ENCODE peak calls at places on chromosomes 4 and X, in ten cellular contexts. B is activated CD8-positive, alpha-beta memory T cell treated with anti-CD3 and anti-CD28 coated beads, Interleukin-2, amount 10 ng/mL, durations not matched to agents 7 days and 5 days; R is HT1080; T is cerebellar cortex; V is HS-5; L is stimulated activated naive B cell treated with anti-CD40 and anti-IgM and Interleukin-4, amounts not matched to agents 10 μg/mL and 1 μg/mL and 100 μg/mL, for 72 hours; H is T-cell; X is left cardiac atrium; S is stromal cell of bone marrow; J is activated T-helper 1 cell treated with anti-CD3 and anti-CD28 coated beads, Interleukin-2, amount 50 U/mL, for 16 hours. W is an unnamed sample.

GRCh38 chr4:40844261-40844660 is 94.5 kb downstream of the NSUN7 start:
- DNase-seq in L (no peak), T (no peak), J (no peak), R (no peak), V (no peak), H (no peak), X (no peak), S (no peak), B (no peak), W (no peak)

GRCh38 chr4:177511611-177512010 is 69.4 kb upstream of the AGA start:
- DNase-seq in R (no peak), J (no peak), V (no peak), B (no peak), T (no peak), L (no peak), S (no peak), X (no peak), H (no peak), W (no peak)

GRCh38 chr4:153142700-153143438 is 61.4 kb upstream of the TRIM2 start:
- DNase-seq in J (no peak), T (peak), X (peak), V (no peak), B (peak), H (peak), S (peak), L (no peak), R (peak), W (peak)

GRCh38 chrX:124328765-124329164 is 3.7 kb upstream of the TEX13D start:
- DNase-seq in J (no peak), X (no peak), B (no peak), T (no peak), L (no peak), R (peak), V (peak), S (peak), H (no peak), W (no peak)

GRCh38 chr4:107801766-107802211 is 22.9 kb upstream of the SGMS2 start:
- DNase-seq in B (no peak), L (no peak), H (no peak), S (peak), R (peak), X (no peak), T (no peak), J (no peak), V (peak), W (no peak)

GRCh38 chrX:41491267-41492004 is 44.3 kb downstream of the NYX start:
- DNase-seq in L (no peak), S (peak), B (no peak), H (no peak), V (peak), J (no peak), X (no peak), R (peak), T (no peak), W (peak)

GRCh38 chrX:150503898-150504219 is 64.6 kb upstream of the MTM1 start:
- DNase-seq in S (no peak), X (no peak), T (no peak), B (no peak), L (no peak), V (no peak), R (no peak), H (no peak), J (no peak), W (no peak)

GRCh38 chr4:108466936-108467902 is 153.2 kb upstream of the RPL34 start:
- DNase-seq in V (peak), L (no peak), T (no peak), S (peak), R (peak), X (no peak), J (no peak), B (peak), H (no peak), W (peak)

GRCh38 chrX:122945328-122945727 is 238.8 kb upstream of the GRIA3 start:
- DNase-seq in L (no peak), B (no peak), X (no peak), S (no peak), V (no peak), H (no peak), T (no peak), J (no peak), R (no peak), W (no peak)

W was measured in fibroblast of the aortic adventitia.